ENCODE peak calls at places on chromosomes 1 and 21, in four cellular contexts. One of them, this sample, is unnamed.

GRCh38 chr1:233216009-233216408 is 79.5 kb downstream of the PCNX2 start:
- DNase-seq in PC-3: no peak
- DNase-seq in astrocyte of the spinal cord: no peak
- DNase-seq in right lobe of liver: no peak
- DNase-seq in this sample: no peak

GRCh38 chr21:36790616-36791015 is 91.7 kb downstream of the SIM2 start:
- DNase-seq in PC-3: no peak
- DNase-seq in astrocyte of the spinal cord: no peak
- DNase-seq in right lobe of liver: no peak
- DNase-seq in this sample: no peak

GRCh38 chr1:121538943-121539575 is 354.3 kb downstream of the SRGAP2C start:
- DNase-seq in PC-3: no peak
- DNase-seq in astrocyte of the spinal cord: no peak
- DNase-seq in right lobe of liver: no peak
- DNase-seq in this sample: peak

GRCh38 chr1:94738371-94738770 is 81.8 kb upstream of the SLC44A3 start:
- DNase-seq in PC-3: no peak
- DNase-seq in astrocyte of the spinal cord: no peak
- DNase-seq in right lobe of liver: no peak
- DNase-seq in this sample: no peak

GRCh38 chr1:22969224-22969829 is 3.3 kb downstream of the LACTBL1 start:
- DNase-seq in PC-3: peak
- DNase-seq in astrocyte of the spinal cord: peak
- DNase-seq in right lobe of liver: no peak
- DNase-seq in this sample: peak

GRCh38 chr1:147541672-147542548 is 609 bp downstream of the BCL9 start:
- DNase-seq in PC-3: peak
- DNase-seq in astrocyte of the spinal cord: peak
- DNase-seq in right lobe of liver: peak
- DNase-seq in this sample: peak

GRCh38 chr1:26122988-26123973 is 11.7 kb downstream of the PDIK1L start:
- DNase-seq in PC-3: peak
- DNase-seq in astrocyte of the spinal cord: peak
- DNase-seq in right lobe of liver: no peak
- DNase-seq in this sample: peak

GRCh38 chr1:241615043-241615974 is 24.9 kb downstream of the CHML start:
- DNase-seq in PC-3: peak
- DNase-seq in astrocyte of the spinal cord: no peak
- DNase-seq in right lobe of liver: peak
- DNase-seq in this sample: peak

GRCh38 chr1:206955476-206956312 is 9.4 kb upstream of the PIGR start:
- DNase-seq in PC-3: no peak
- DNase-seq in astrocyte of the spinal cord: no peak
- DNase-seq in right lobe of liver: peak
- DNase-seq in this sample: no peak

GRCh38 chr1:54334996-54335395 is 71.2 kb downstream of the SSBP3 start:
- DNase-seq in PC-3: no peak
- DNase-seq in astrocyte of the spinal cord: peak
- DNase-seq in right lobe of liver: no peak
- DNase-seq in this sample: no peak

GRCh38 chr1:54335396-54336056 is 70.7 kb downstream of the SSBP3 start:
- DNase-seq in PC-3: peak
- DNase-seq in astrocyte of the spinal cord: peak
- DNase-seq in right lobe of liver: no peak
- DNase-seq in this sample: peak

GRCh38 chr1:54337034-54337433 is 69.2 kb downstream of the SSBP3 start:
- DNase-seq in PC-3: no peak
- DNase-seq in astrocyte of the spinal cord: no peak
- DNase-seq in right lobe of liver: no peak
- DNase-seq in this sample: no peak

GRCh38 chr1:54337928-54338327 is 68.3 kb downstream of the SSBP3 start:
- DNase-seq in PC-3: no peak
- DNase-seq in astrocyte of the spinal cord: no peak
- DNase-seq in right lobe of liver: no peak
- DNase-seq in this sample: no peak

GRCh38 chr1:54336121-54336520 is 70.1 kb downstream of the SSBP3 start:
- DNase-seq in PC-3: no peak
- DNase-seq in astrocyte of the spinal cord: no peak
- DNase-seq in right lobe of liver: no peak
- DNase-seq in this sample: no peak
- H3K4me3 ChIP-seq in PC-3: no peak
- H3K4me3 ChIP-seq in astrocyte of the spinal cord: no peak
- H3K4me3 ChIP-seq in right lobe of liver: no peak
- H3K4me3 ChIP-seq in this sample: no peak

GRCh38 chr1:162930532-162931438 is 69.8 kb upstream of the CCDC190 start:
- DNase-seq in PC-3: no peak
- DNase-seq in astrocyte of the spinal cord: no peak
- DNase-seq in right lobe of liver: no peak
- DNase-seq in this sample: no peak
- H3K4me3 ChIP-seq in PC-3: no peak
- H3K4me3 ChIP-seq in astrocyte of the spinal cord: no peak
- H3K4me3 ChIP-seq in right lobe of liver: no peak
- H3K4me3 ChIP-seq in this sample: no peak

GRCh38 chr1:227316456-227316855 is 1.8 kb downstream of the CDC42BPA start:
- DNase-seq in PC-3: peak
- DNase-seq in astrocyte of the spinal cord: no peak
- DNase-seq in right lobe of liver: no peak
- DNase-seq in this sample: no peak
- H3K4me3 ChIP-seq in PC-3: peak
- H3K4me3 ChIP-seq in astrocyte of the spinal cord: peak
- H3K4me3 ChIP-seq in right lobe of liver: peak
- H3K4me3 ChIP-seq in this sample: peak

DNA sequence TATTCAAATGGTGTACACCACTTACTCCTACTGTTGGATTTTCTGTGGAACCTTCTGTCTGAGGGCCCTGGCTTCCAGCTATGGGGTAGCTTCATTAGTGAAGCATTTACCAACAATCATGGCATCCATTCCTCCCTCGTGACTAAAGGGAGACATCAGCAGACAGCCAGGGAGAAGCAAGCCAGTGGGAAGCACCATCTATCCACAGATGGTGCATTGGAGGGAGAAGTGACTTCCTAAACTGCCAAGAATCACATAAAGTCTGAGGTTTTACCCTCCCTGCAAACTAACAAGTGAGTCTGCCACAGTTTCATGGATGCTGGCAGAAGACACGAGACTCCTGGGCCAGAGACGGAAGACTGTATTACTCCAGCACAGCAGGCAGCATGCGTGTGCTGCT is 31.4 kb downstream of the UMODL1 start:
- DNase-seq in PC-3: no peak
- DNase-seq in astrocyte of the spinal cord: no peak
- DNase-seq in right lobe of liver: no peak
- DNase-seq in this sample: peak
- H3K4me3 ChIP-seq in PC-3: no peak
- H3K4me3 ChIP-seq in astrocyte of the spinal cord: no peak
- H3K4me3 ChIP-seq in right lobe of liver: no peak
- H3K4me3 ChIP-seq in this sample: no peak

DNA sequence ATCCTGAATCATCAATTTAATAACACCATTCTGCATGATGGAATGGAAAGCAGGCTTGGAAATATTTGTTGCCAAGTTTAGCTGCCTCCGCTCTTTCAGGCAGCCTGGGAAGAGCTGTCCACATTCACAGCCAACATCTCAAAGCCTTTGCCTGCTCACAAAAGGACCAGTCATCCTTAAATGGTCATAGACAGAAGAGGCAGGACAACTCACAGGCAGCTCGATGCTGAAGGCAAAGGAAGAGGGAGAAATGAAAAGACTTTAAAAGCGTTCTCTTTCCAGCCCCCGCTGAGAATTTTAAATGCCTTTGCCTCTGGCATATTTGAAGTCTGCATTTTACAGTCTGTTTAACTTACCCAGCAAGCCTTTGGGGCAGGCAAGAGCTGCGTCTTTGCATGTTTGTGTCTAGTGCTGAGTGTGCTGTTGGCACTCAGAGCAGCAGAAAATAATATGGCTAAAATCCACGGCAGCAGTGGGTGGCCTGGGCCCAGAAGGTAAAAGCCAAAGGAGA is 68.9 kb downstream of the NMNAT2 start:
- DNase-seq in PC-3: no peak
- DNase-seq in astrocyte of the spinal cord: peak
- DNase-seq in right lobe of liver: no peak
- DNase-seq in this sample: peak
- H3K4me3 ChIP-seq in PC-3: no peak
- H3K4me3 ChIP-seq in astrocyte of the spinal cord: no peak
- H3K4me3 ChIP-seq in right lobe of liver: no peak
- H3K4me3 ChIP-seq in this sample: no peak

GRCh38 chr1:228457396-228458176 is 29.6 kb upstream of the RNF187 start:
- DNase-seq in PC-3: peak
- DNase-seq in astrocyte of the spinal cord: peak
- DNase-seq in right lobe of liver: peak
- DNase-seq in this sample: peak
- H3K4me3 ChIP-seq in PC-3: peak
- H3K4me3 ChIP-seq in astrocyte of the spinal cord: peak
- H3K4me3 ChIP-seq in right lobe of liver: peak
- H3K4me3 ChIP-seq in this sample: peak

GRCh38 chr1:24961961-24962861 is 32.1 kb upstream of the RUNX3 start:
- DNase-seq in PC-3: no peak
- DNase-seq in astrocyte of the spinal cord: no peak
- DNase-seq in right lobe of liver: peak
- DNase-seq in this sample: no peak

GRCh38 chr1:24961334-24961733 is 31.3 kb upstream of the RUNX3 start:
- DNase-seq in PC-3: no peak
- DNase-seq in astrocyte of the spinal cord: no peak
- DNase-seq in right lobe of liver: peak
- DNase-seq in this sample: no peak

GRCh38 chr1:24958766-24959622 is 28.9 kb upstream of the RUNX3 start:
- DNase-seq in PC-3: no peak
- DNase-seq in astrocyte of the spinal cord: no peak
- DNase-seq in right lobe of liver: peak
- DNase-seq in this sample: no peak

GRCh38 chr1:24959623-24959975 is 29.5 kb upstream of the RUNX3 start:
- DNase-seq in PC-3: no peak
- DNase-seq in astrocyte of the spinal cord: no peak
- DNase-seq in right lobe of liver: peak
- DNase-seq in this sample: no peak

DNA sequence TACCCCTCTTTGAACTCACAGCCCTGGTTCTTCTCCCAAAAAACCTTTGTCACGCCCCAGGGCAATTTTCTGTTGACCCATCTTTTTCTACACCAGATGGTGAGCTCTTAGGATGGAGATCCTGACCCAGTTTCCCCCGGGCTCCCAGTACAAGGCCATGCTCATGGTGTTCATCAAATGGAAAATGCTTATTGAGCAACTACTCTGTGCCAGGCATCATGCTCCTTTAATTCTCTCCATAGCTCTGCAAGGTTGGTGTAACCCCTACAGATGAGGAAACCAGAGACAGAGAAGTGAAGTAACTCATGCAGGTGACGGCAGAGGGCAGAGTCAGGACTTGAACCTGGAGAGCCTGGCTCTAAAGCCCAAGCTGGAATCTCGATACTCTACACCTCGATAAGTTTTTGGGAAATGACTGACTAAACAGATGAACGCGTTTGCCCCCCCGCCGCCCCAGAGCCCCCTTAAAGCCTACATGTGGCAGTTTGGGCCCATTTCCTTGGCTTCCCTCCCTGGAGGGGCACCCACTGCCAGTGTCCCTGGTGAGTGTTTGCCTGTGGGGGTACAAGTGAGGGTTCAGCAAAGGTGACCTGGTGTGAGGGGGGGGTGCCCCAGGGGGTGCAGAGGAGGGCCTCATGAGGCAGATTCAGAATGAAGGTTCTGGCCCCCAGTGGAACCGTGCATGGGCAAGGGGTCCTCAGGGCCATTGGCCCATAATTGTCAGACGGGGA is 30.2 kb upstream of the RUNX3 start:
- DNase-seq in PC-3: no peak
- DNase-seq in astrocyte of the spinal cord: no peak
- DNase-seq in right lobe of liver: peak
- DNase-seq in this sample: no peak
- H3K4me3 ChIP-seq in PC-3: no peak
- H3K4me3 ChIP-seq in astrocyte of the spinal cord: no peak
- H3K4me3 ChIP-seq in right lobe of liver: no peak
- H3K4me3 ChIP-seq in this sample: no peak

GRCh38 chr1:203478986-203479385 is 3.4 kb downstream of the PRELP start:
- DNase-seq in PC-3: no peak
- DNase-seq in astrocyte of the spinal cord: no peak
- DNase-seq in right lobe of liver: no peak
- DNase-seq in this sample: no peak

GRCh38 chr1:203476223-203476622 is 617 bp downstream of the PRELP start:
- DNase-seq in PC-3: no peak
- DNase-seq in astrocyte of the spinal cord: no peak
- DNase-seq in right lobe of liver: no peak
- DNase-seq in this sample: no peak

GRCh38 chr1:203479646-203480045 is 4.0 kb downstream of the PRELP start:
- DNase-seq in PC-3: no peak
- DNase-seq in astrocyte of the spinal cord: no peak
- DNase-seq in right lobe of liver: no peak
- DNase-seq in this sample: peak

GRCh38 chr1:203478231-203478630 is 2.6 kb downstream of the PRELP start:
- DNase-seq in PC-3: no peak
- DNase-seq in astrocyte of the spinal cord: no peak
- DNase-seq in right lobe of liver: no peak
- DNase-seq in this sample: no peak

DNA sequence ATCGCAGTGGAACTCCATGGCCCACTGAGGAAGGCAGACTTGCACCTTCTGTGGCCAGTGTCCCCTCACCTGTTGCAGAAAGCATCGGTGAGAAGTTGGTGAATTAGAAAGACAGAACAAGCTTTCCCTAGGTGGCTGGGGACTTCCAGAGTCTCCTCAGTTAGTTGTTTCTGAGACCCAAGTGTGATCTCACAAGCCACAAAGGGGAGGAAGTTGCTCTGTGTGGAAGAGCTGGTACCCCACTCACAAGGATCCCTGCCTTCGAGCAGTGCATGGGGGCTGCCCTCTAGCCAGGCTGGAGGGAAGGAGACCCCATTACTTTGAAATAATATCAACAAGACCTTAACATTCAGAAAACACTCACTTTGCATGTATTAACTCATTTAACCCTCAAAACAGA is 2.1 kb downstream of the PRELP start:
- DNase-seq in PC-3: no peak
- DNase-seq in astrocyte of the spinal cord: no peak
- DNase-seq in right lobe of liver: no peak
- DNase-seq in this sample: no peak
- H3K4me3 ChIP-seq in PC-3: no peak
- H3K4me3 ChIP-seq in astrocyte of the spinal cord: no peak
- H3K4me3 ChIP-seq in right lobe of liver: no peak
- H3K4me3 ChIP-seq in this sample: no peak

GRCh38 chr1:177165069-177165439 is 542 bp upstream of the ASTN1 start:
- DNase-seq in PC-3: no peak
- DNase-seq in astrocyte of the spinal cord: no peak
- DNase-seq in right lobe of liver: no peak
- DNase-seq in this sample: no peak
- H3K4me3 ChIP-seq in PC-3: no peak
- H3K4me3 ChIP-seq in astrocyte of the spinal cord: peak
- H3K4me3 ChIP-seq in right lobe of liver: no peak
- H3K4me3 ChIP-seq in this sample: no peak